ENCODE peak calls at places on chromosome 5, in ten cellular contexts. U is lower leg skin, D is heart left ventricle, P is testis, K is adrenal gland, X is esophagus muscularis mucosa, O is tibial nerve, Q is NB4, A is IMR-90, B is A549. E is an unnamed sample.
A peak's percentile ranks its signal among the peaks of the same experiment; 100 is the strongest.

GRCh38 chr5:173331956-173332479 is 3.8 kb upstream of the STC2 start:
- DNase-seq in U (peak; percentile 84), D (peak; percentile 84), P (peak; percentile 94), K (peak; percentile 94), X (no peak), O (peak; percentile 77), Q (peak; percentile 79), A (peak; percentile 83), B (peak; percentile 79), E (peak; percentile 79)

GRCh38 chr5:72034710-72035109 is 72.6 kb upstream of the MAP1B start:
- DNase-seq in U (no peak), D (no peak), P (no peak), K (no peak), X (no peak), O (no peak), Q (no peak), A (no peak), B (no peak), E (no peak)

GRCh38 chr5:149834246-149834855 is 104.2 kb downstream of the PPARGC1B start:
- DNase-seq in U (peak; percentile 71), D (no peak), P (peak; percentile 90), K (peak; percentile 91), X (no peak), O (no peak), Q (peak; percentile 88), A (peak; percentile 91), B (peak; percentile 87), E (no peak)

GRCh38 chr5:73381587-73382411 is 66.8 kb downstream of the FOXD1 start:
- DNase-seq in U (no peak), D (no peak), P (no peak), K (no peak), X (no peak), O (no peak), Q (no peak), A (no peak), B (no peak), E (no peak)

GRCh38 chr5:2439608-2440007 is 311.9 kb downstream of the IRX2 start:
- DNase-seq in U (no peak), D (no peak), P (no peak), K (no peak), X (no peak), O (no peak), Q (no peak), A (no peak), B (no peak), E (no peak)

GRCh38 chr5:107467137-107467932 is 203.4 kb downstream of the EFNA5 start:
- DNase-seq in U (no peak), D (peak; percentile 39), P (no peak), K (no peak), X (no peak), O (no peak), Q (no peak), A (no peak), B (no peak), E (no peak)

GRCh38 chr5:50666261-50667078 is at the start of gene PARP8:
- DNase-seq in U (peak; percentile 28), D (peak; percentile 45), P (peak; percentile 69), K (peak; percentile 75), X (no peak), O (no peak), Q (peak; percentile 89), A (peak; percentile 30), B (peak; percentile 9), E (peak; percentile 59)

GRCh38 chr5:55533806-55534435 is 843 bp downstream of the PLPP1 start:
- DNase-seq in U (no peak), D (no peak), P (peak; percentile 18), K (peak; percentile 63), X (peak; percentile 91), O (no peak), Q (no peak), A (peak; percentile 48), B (peak; percentile 51), E (no peak)

GRCh38 chr5:162128117-162128516 is 60.5 kb downstream of the GABRG2 start:
- DNase-seq in U (no peak), D (no peak), P (no peak), K (no peak), X (no peak), O (no peak), Q (no peak), A (no peak), B (no peak), E (no peak)

GRCh38 chr5:159038907-159039306 is 60.8 kb downstream of the EBF1 start:
- DNase-seq in U (no peak), D (no peak), P (no peak), K (no peak), X (no peak), O (no peak), Q (no peak), A (peak; percentile 90), B (no peak), E (no peak)

GRCh38 chr5:51345106-51345505 is 38.1 kb upstream of the ISL1 start:
- DNase-seq in U (no peak), D (no peak), P (no peak), K (no peak), X (no peak), O (no peak), Q (no peak), A (no peak), B (no peak), E (no peak)

GRCh38 chr5:74179701-74180100 is 460.8 kb downstream of the ENC1 start:
- DNase-seq in U (no peak), D (no peak), P (no peak), K (no peak), X (peak; percentile 60), O (no peak), Q (no peak), A (peak; percentile 17), B (no peak), E (no peak)

GRCh38 chr5:175658299-175659145 is 651 bp downstream of the HRH2 start:
- DNase-seq in U (peak; percentile 22), D (no peak), P (no peak), K (peak; percentile 60), X (no peak), O (no peak), Q (peak; percentile 72), A (no peak), B (no peak), E (no peak)

GRCh38 chr5:81393783-81394718 is at the start of gene ACOT12:
- DNase-seq in U (no peak), D (no peak), P (no peak), K (no peak), X (no peak), O (no peak), Q (no peak), A (peak; percentile 20), B (no peak), E (peak; percentile 83)

GRCh38 chr5:136132557-136133415 is at the start of gene SMAD5:
- DNase-seq in U (peak; percentile 91), D (peak; percentile 98), P (peak; percentile 96), K (peak; percentile 97), X (peak; percentile 98), O (peak; percentile 90), Q (peak; percentile 94), A (peak; percentile 95), B (peak; percentile 96), E (peak; percentile 97)

GRCh38 chr5:35811108-35811741 is 45.5 kb upstream of the IL7R start:
- DNase-seq in U (no peak), D (no peak), P (no peak), K (no peak), X (no peak), O (no peak), Q (no peak), A (peak; percentile 47), B (no peak), E (no peak)

GRCh38 chr5:43208658-43209057 is 16.6 kb downstream of the NIM1K start:
- DNase-seq in U (no peak), D (no peak), P (no peak), K (no peak), X (no peak), O (no peak), Q (no peak), A (no peak), B (no peak), E (no peak)
- H3K4me3 ChIP-seq in U (no peak overlapping the region), D (no peak overlapping the region), P (no peak overlapping the region), K (no peak overlapping the region), X (no peak overlapping the region), O (no peak overlapping the region), Q (no peak overlapping the region), A (no peak overlapping the region), B (no peak overlapping the region), E (no peak overlapping the region)

GRCh38 chr5:181236471-181236870 is 7.2 kb downstream of the RACK1 start:
- DNase-seq in U (no peak), D (no peak), P (no peak), K (no peak), X (no peak), O (no peak), Q (peak; percentile 12), A (no peak), B (no peak), E (no peak)

GRCh38 chr5:181235689-181236366 is 7.9 kb downstream of the RACK1 start:
- DNase-seq in U (no peak), D (peak; percentile 15), P (no peak), K (no peak), X (no peak), O (no peak), Q (no peak), A (no peak), B (no peak), E (no peak)

GRCh38 chr5:181235323-181235688 is 8.4 kb downstream of the RACK1 start:
- DNase-seq in U (no peak), D (no peak), P (no peak), K (no peak), X (no peak), O (no peak), Q (peak; percentile 44), A (no peak), B (no peak), E (no peak)

GRCh38 chr5:181237758-181238385 is 5.8 kb downstream of the RACK1 start:
- DNase-seq in U (no peak), D (no peak), P (no peak), K (no peak), X (no peak), O (no peak), Q (no peak), A (no peak), B (no peak), E (no peak)

GRCh38 chr5:181236954-181237641 is 6.6 kb downstream of the RACK1 start:
- DNase-seq in U (no peak), D (peak; percentile 13), P (no peak), K (no peak), X (no peak), O (no peak), Q (peak; percentile 16), A (no peak), B (no peak), E (no peak)
- TF ChIP-seq POLR2A in U (no peak), D (no peak), P (no peak), K (no peak), X (no peak), O (no peak), Q (no peak), A (no peak), B (no peak), E (no peak)

GRCh38 chr5:140042551-140043507 is at the start of gene NRG2:
- DNase-seq in U (peak; percentile 37), D (peak; percentile 79), P (peak; percentile 75), K (peak; percentile 85), X (no peak), O (peak; percentile 28), Q (peak; percentile 50), A (peak; percentile 7), B (peak; percentile 89), E (peak; percentile 67)
- H3K4me3 ChIP-seq in U (peak within 1 kb of the TSS; percentile 49), D (peak within 1 kb of the TSS; percentile 69), P (peak within 1 kb of the TSS; percentile 65), K (peak within 1 kb of the TSS; percentile 45), X (peak within 1 kb of the TSS; percentile 78), O (peak within 1 kb of the TSS; percentile 80), Q (no peak within 1 kb of the TSS), A (peak within 1 kb of the TSS; percentile 49), B (peak within 1 kb of the TSS; percentile 54), E (peak within 1 kb of the TSS; percentile 53)

GRCh38 chr5:43075319-43076293 is 35.5 kb upstream of the ANXA2R start:
- DNase-seq in U (no peak), D (peak; percentile 72), P (peak; percentile 50), K (peak; percentile 76), X (no peak), O (no peak), Q (peak; percentile 48), A (no peak), B (no peak), E (no peak)
- TF ChIP-seq POLR2A in U (no peak), D (no peak), P (no peak), K (no peak), X (no peak), O (no peak), Q (no peak), A (no peak), B (no peak), E (no peak)